ENCODE peak calls at places on chromosomes 4 and X, in four cellular contexts. X is RPMI7951, W is GM06990, B is sciatic nerve. L is an unnamed sample.

GRCh38 chrX:84187501-84188319 is at the start of gene RPS6KA6:
- DNase-seq in W (peak; percentile 53), X (no peak), B (peak; percentile 56), L (no peak)

GRCh38 chr4:66294626-66295025 is 624.3 kb upstream of the EPHA5 start:
- DNase-seq in X (peak; percentile 59), B (no peak), W (no peak), L (no peak)

GRCh38 chr4:180455226-180455625 is 1788.0 kb upstream of the TENM3 start:
- DNase-seq in B (no peak), X (no peak), W (no peak), L (no peak)

GRCh38 chrX:132482632-132483031 is 6.2 kb downstream of the MBNL3 start:
- DNase-seq in B (no peak), X (no peak), W (no peak), L (no peak)

GRCh38 chr4:186723207-186724047 is at the start of gene FAT1:
- DNase-seq in X (peak; percentile 79), B (peak; percentile 82), W (no peak), L (no peak)

GRCh38 chr4:84492737-84493091 is 6.4 kb downstream of the NKX6-1 start:
- DNase-seq in W (no peak), B (no peak), X (no peak), L (no peak)

GRCh38 chrX:153782871-153783270 is 2.0 kb downstream of the SRPK3 start:
- DNase-seq in X (no peak), W (no peak), B (no peak), L (no peak)

GRCh38 chr4:131026771-131027170 is 1930.8 kb downstream of the C4orf33 start:
- DNase-seq in W (no peak), X (no peak), B (no peak), L (no peak)

GRCh38 chr4:41573458-41574129 is 35.6 kb downstream of the LIMCH1 start:
- DNase-seq in X (no peak), W (no peak), B (no peak), L (no peak)

GRCh38 chr4:175947117-175947722 is 118.4 kb upstream of the WDR17 start:
- DNase-seq in B (no peak), X (peak; percentile 15), W (no peak), L (no peak)

GRCh38 chr4:114115526-114115925 is 136.1 kb upstream of the ARSJ start:
- DNase-seq in X (no peak), W (no peak), B (no peak), L (no peak)

GRCh38 chrX:7252013-7252610 is 104.2 kb upstream of the PUDP start:
- DNase-seq in W (no peak), B (no peak), X (no peak), L (no peak)

GRCh38 chr4:106245176-106245575 is 70.8 kb downstream of the TBCK start:
- DNase-seq in W (no peak), B (no peak), X (no peak), L (no peak)

GRCh38 chr4:56787380-56787779 is 34.1 kb downstream of the SPINK2 start:
- DNase-seq in B (no peak), X (no peak), W (no peak), L (no peak)

GRCh38 chr4:71732706-71733105 is 51.2 kb downstream of the GC start:
- DNase-seq in X (peak; percentile 3), W (no peak), B (no peak), L (no peak)

GRCh38 chr4:22029803-22030202 is 81.2 kb upstream of the KCNIP4 start:
- DNase-seq in X (no peak), B (no peak), W (no peak), L (no peak)

GRCh38 chr4:55554453-55555030 is 7.8 kb upstream of the CLOCK start:
- DNase-seq in W (no peak), B (no peak), X (peak; percentile 49), L (no peak)

GRCh38 chr4:176451441-176451840 is 131.7 kb downstream of the SPCS3 start:
- DNase-seq in W (no peak), B (no peak), X (no peak), L (no peak)

GRCh38 chr4:118683513-118683912 is 1.7 kb upstream of the METTL14 start:
- DNase-seq in W (no peak), B (no peak), X (peak; percentile 34), L (no peak)

GRCh38 chr4:26751004-26751403 is 109.6 kb upstream of the STIM2 start:
- DNase-seq in W (no peak), X (no peak), B (no peak), L (no peak)

GRCh38 chr4:112523008-112523440 is 7.0 kb upstream of the NEUROG2 start:
- DNase-seq in X (peak; percentile 59), W (peak; percentile 85), B (no peak), L (no peak)

GRCh38 chr4:65120287-65120686 is 550.0 kb downstream of the EPHA5 start:
- DNase-seq in X (no peak), B (no peak), W (no peak), L (no peak)

GRCh38 chr4:6471303-6472007 is 959 bp downstream of the PPP2R2C start:
- DNase-seq in W (no peak), X (no peak), B (peak; percentile 14), L (no peak)

GRCh38 chr4:138935135-138935795 is 80.3 kb upstream of the NOCT start:
- DNase-seq in X (no peak), W (no peak), B (no peak), L (no peak)

GRCh38 chrX:5054852-5055251 is 1173.8 kb downstream of the NLGN4X start:
- DNase-seq in W (no peak), X (no peak), B (no peak), L (no peak)

GRCh38 chrX:152896450-152896849 is 1.4 kb upstream of the ZNF185 start:
- DNase-seq in W (no peak), B (no peak), X (peak; percentile 36), L (no peak)

GRCh38 chr4:137532869-137533236 is 559 bp upstream of the PCDH18 start:
- DNase-seq in W (no peak), X (no peak), B (no peak), L (no peak)

GRCh38 chr4:176566769-176567168 is 226.0 kb downstream of the VEGFC start:
- DNase-seq in B (no peak), W (no peak), X (no peak), L (no peak)

GRCh38 chr4:179465131-179465797 is 2023.0 kb upstream of the AGA start:
- DNase-seq in B (no peak), X (peak; percentile 13), W (no peak), L (no peak)

GRCh38 chrX:107451754-107452153 is 2.3 kb downstream of the FRMPD3 start:
- DNase-seq in B (no peak), X (no peak), W (no peak), L (no peak)